ENCODE peak calls at places on chromosomes 7 and 10, in five cellular contexts. L, P, F, E and U are unnamed samples.
A peak's percentile ranks its signal among the peaks of the same experiment; 100 is the strongest.

GRCh38 chr10:100774223-100774622 is 28.8 kb downstream of the PAX2 start:
- DNase-seq in L (no peak), P (peak; percentile 49), F (no peak), E (no peak), U (no peak)

GRCh38 chr7:82018226-82018625 is 248.4 kb upstream of the HGF start:
- DNase-seq in L (no peak), P (no peak), F (no peak), E (no peak), U (no peak)

GRCh38 chr10:109966961-109967738 is 40.6 kb upstream of the ADD3 start:
- DNase-seq in L (peak; percentile 49), P (no peak), F (peak; percentile 87), E (peak; percentile 66), U (peak; percentile 68)

GRCh38 chr10:122350893-122351292 is 23.6 kb upstream of the PLEKHA1 start:
- DNase-seq in L (peak; percentile 36), P (no peak), F (no peak), E (no peak), U (no peak)

GRCh38 chr7:43584200-43584586 is 1.3 kb downstream of the STK17A start:
- DNase-seq in L (peak; percentile 38), P (no peak), F (peak; percentile 49), E (peak; percentile 58), U (peak; percentile 49)

GRCh38 chr7:10429516-10429915 is 544.2 kb upstream of the PHF14 start:
- DNase-seq in L (no peak), P (no peak), F (no peak), E (no peak), U (no peak)

GRCh38 chr10:121405549-121405948 is 192.7 kb downstream of the FGFR2 start:
- DNase-seq in L (no peak), P (no peak), F (no peak), E (no peak), U (no peak)

GRCh38 chr7:7484072-7484471 is 51.6 kb downstream of the COL28A1 start:
- DNase-seq in L (no peak), P (no peak), F (no peak), E (no peak), U (no peak)

GRCh38 chr7:4740796-4741195 is 34.6 kb upstream of the AP5Z1 start:
- DNase-seq in L (no peak), P (no peak), F (no peak), E (no peak), U (no peak)

GRCh38 chr7:4742051-4742573 is 33.3 kb upstream of the AP5Z1 start:
- DNase-seq in L (peak; percentile 43), P (no peak), F (no peak), E (no peak), U (no peak)

GRCh38 chr7:4739528-4739992 is 35.9 kb upstream of the AP5Z1 start:
- DNase-seq in L (peak; percentile 76), P (no peak), F (no peak), E (peak; percentile 76), U (peak; percentile 76)

GRCh38 chr7:4737300-4737699 is 38.1 kb upstream of the AP5Z1 start:
- DNase-seq in L (no peak), P (no peak), F (no peak), E (no peak), U (no peak)

DNA sequence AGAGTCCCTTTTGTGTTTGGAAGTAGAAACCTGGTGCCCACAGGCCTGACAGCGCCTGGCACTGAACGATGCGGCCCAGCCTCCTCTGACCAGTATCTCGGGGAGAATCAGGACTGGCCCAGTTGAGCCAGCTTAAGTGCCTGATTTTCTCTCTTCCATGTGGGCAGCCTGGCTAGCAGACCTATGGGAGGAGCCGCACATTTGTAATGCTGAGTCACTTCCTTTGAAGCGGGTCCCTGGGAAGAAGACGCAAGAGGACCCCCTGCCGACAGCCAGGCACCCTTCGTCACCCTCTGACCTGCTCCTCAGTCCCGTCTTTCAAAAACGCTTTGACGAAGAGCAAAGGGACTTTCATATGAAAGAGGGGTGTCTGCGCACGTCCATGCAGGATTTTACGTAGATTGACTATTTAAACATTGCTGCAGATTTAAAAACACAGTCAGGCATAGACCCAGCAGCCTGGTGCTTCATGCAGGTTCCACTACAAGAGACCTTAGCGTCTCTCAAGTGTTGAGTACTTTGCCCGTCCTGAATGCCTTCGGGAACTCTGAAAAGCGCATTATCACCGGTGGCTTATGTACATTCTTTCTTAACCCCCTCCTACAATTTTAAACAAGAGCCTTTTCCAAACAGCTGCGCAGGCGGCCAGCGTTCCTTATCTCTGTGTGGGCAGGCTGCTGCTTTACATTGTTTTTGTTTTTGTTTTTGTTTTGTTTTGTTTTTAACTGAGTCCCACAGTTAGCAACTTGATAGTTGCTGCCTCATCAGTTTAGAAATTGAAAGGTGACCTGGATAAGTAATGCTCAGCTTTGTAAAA is 36.5 kb upstream of the AP5Z1 start:
- DNase-seq in L (peak; percentile 75), P (no peak), F (peak; percentile 79), E (peak; percentile 89), U (peak; percentile 96)
- H3K4me3 ChIP-seq in L (peak overlapping the region; percentile 17), P (peak overlapping the region; percentile 20), F (no peak overlapping the region), E (peak overlapping the region; percentile 72), U (peak overlapping the region; percentile 37)

GRCh38 chr10:22679608-22680007 is 34.8 kb downstream of the PIP4K2A start:
- DNase-seq in L (no peak), P (no peak), F (peak; percentile 81), E (no peak), U (no peak)
- H3K4me3 ChIP-seq in L (no peak overlapping the region), P (no peak overlapping the region), F (no peak overlapping the region), E (no peak overlapping the region), U (no peak overlapping the region)

GRCh38 chr7:27190284-27190748 is 5.3 kb upstream of the HOXA11 start:
- DNase-seq in L (no peak), P (no peak), F (no peak), E (peak; percentile 20), U (no peak)
- H3K4me3 ChIP-seq in L (no peak overlapping the region), P (no peak overlapping the region), F (no peak overlapping the region), E (no peak overlapping the region), U (no peak overlapping the region)

DNA sequence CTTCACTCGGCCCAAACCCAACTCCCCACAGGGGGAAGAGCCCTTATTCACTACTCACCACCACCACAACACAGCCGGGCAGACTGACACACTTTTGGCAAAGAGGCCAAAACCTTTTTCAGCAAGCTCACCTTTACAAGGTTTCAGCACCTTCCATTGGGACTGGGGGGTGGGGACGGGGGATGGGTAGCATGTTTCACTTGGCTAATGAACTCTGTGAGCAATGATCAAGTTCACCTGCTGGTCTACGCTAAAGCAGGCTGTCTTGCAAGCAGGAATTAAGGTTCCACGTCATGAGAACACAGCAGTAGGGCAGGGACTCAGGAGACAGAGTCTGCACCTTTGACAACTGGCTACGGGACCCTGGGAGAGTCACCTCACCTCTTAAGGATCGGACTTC is 7.0 kb downstream of the FAM53B start:
- DNase-seq in L (peak; percentile 15), P (no peak), F (no peak), E (peak; percentile 55), U (no peak)
- H3K4me3 ChIP-seq in L (no peak overlapping the region), P (no peak overlapping the region), F (no peak overlapping the region), E (no peak overlapping the region), U (no peak overlapping the region)